ENCODE peak calls at places on chromosomes 16 and 17, in nine cellular contexts. One of them, this sample, is unnamed.

GRCh38 chr17:72539981-72540897 is 419.4 kb downstream of the SOX9 start:
- DNase-seq in fibroblast of pulmonary artery: peak
- DNase-seq in ELR: peak
- DNase-seq in EL: peak
- DNase-seq in activated CD4-positive, alpha-beta T cell treated with anti-CD3 and anti-CD28 coated beads, Interleukin-2, amount 50 U/mL, for 1 hour: peak
- DNase-seq in naive B cell: peak
- DNase-seq in T47D: peak
- DNase-seq in SW480: peak
- DNase-seq in activated naive CD4-positive, alpha-beta T cell treated with Interleukin-2 at 50 U/mL for 16 hours: peak
- DNase-seq in this sample: peak

GRCh38 chr17:32487460-32488176 is 825 bp downstream of the CDK5R1 start:
- DNase-seq in fibroblast of pulmonary artery: no peak
- DNase-seq in ELR: peak
- DNase-seq in EL: peak
- DNase-seq in activated CD4-positive, alpha-beta T cell treated with anti-CD3 and anti-CD28 coated beads, Interleukin-2, amount 50 U/mL, for 1 hour: peak
- DNase-seq in naive B cell: no peak
- DNase-seq in T47D: peak
- DNase-seq in SW480: peak
- DNase-seq in activated naive CD4-positive, alpha-beta T cell treated with Interleukin-2 at 50 U/mL for 16 hours: peak
- DNase-seq in this sample: no peak

GRCh38 chr17:82332669-82333278 is 792 bp downstream of the SECTM1 start:
- DNase-seq in fibroblast of pulmonary artery: peak
- DNase-seq in ELR: peak
- DNase-seq in EL: peak
- DNase-seq in activated CD4-positive, alpha-beta T cell treated with anti-CD3 and anti-CD28 coated beads, Interleukin-2, amount 50 U/mL, for 1 hour: no peak
- DNase-seq in naive B cell: peak
- DNase-seq in T47D: peak
- DNase-seq in SW480: peak
- DNase-seq in activated naive CD4-positive, alpha-beta T cell treated with Interleukin-2 at 50 U/mL for 16 hours: peak
- DNase-seq in this sample: no peak

GRCh38 chr17:82333279-82334171 is at the start of gene SECTM1:
- DNase-seq in fibroblast of pulmonary artery: peak
- DNase-seq in ELR: peak
- DNase-seq in EL: peak
- DNase-seq in activated CD4-positive, alpha-beta T cell treated with anti-CD3 and anti-CD28 coated beads, Interleukin-2, amount 50 U/mL, for 1 hour: no peak
- DNase-seq in naive B cell: no peak
- DNase-seq in T47D: peak
- DNase-seq in SW480: no peak
- DNase-seq in activated naive CD4-positive, alpha-beta T cell treated with Interleukin-2 at 50 U/mL for 16 hours: peak
- DNase-seq in this sample: no peak

GRCh38 chr16:67029249-67030096 is 524 bp downstream of the CBFB start:
- DNase-seq in fibroblast of pulmonary artery: peak
- DNase-seq in ELR: peak
- DNase-seq in EL: peak
- DNase-seq in activated CD4-positive, alpha-beta T cell treated with anti-CD3 and anti-CD28 coated beads, Interleukin-2, amount 50 U/mL, for 1 hour: peak
- DNase-seq in naive B cell: peak
- DNase-seq in T47D: peak
- DNase-seq in SW480: peak
- DNase-seq in activated naive CD4-positive, alpha-beta T cell treated with Interleukin-2 at 50 U/mL for 16 hours: peak
- DNase-seq in this sample: peak

GRCh38 chr16:66977341-66978113 is 10.9 kb upstream of the CES4A start:
- DNase-seq in fibroblast of pulmonary artery: peak
- DNase-seq in ELR: peak
- DNase-seq in EL: peak
- DNase-seq in activated CD4-positive, alpha-beta T cell treated with anti-CD3 and anti-CD28 coated beads, Interleukin-2, amount 50 U/mL, for 1 hour: peak
- DNase-seq in naive B cell: peak
- DNase-seq in T47D: peak
- DNase-seq in SW480: peak
- DNase-seq in activated naive CD4-positive, alpha-beta T cell treated with Interleukin-2 at 50 U/mL for 16 hours: peak
- DNase-seq in this sample: peak

GRCh38 chr17:50272246-50272645 is 2.0 kb upstream of the TMEM92 start:
- DNase-seq in fibroblast of pulmonary artery: no peak
- DNase-seq in ELR: no peak
- DNase-seq in EL: no peak
- DNase-seq in activated CD4-positive, alpha-beta T cell treated with anti-CD3 and anti-CD28 coated beads, Interleukin-2, amount 50 U/mL, for 1 hour: no peak
- DNase-seq in naive B cell: no peak
- DNase-seq in T47D: no peak
- DNase-seq in SW480: no peak
- DNase-seq in activated naive CD4-positive, alpha-beta T cell treated with Interleukin-2 at 50 U/mL for 16 hours: peak
- DNase-seq in this sample: no peak

GRCh38 chr16:47136101-47136820 is 7.5 kb downstream of the NETO2 start:
- DNase-seq in fibroblast of pulmonary artery: peak
- DNase-seq in ELR: peak
- DNase-seq in EL: peak
- DNase-seq in activated CD4-positive, alpha-beta T cell treated with anti-CD3 and anti-CD28 coated beads, Interleukin-2, amount 50 U/mL, for 1 hour: no peak
- DNase-seq in naive B cell: no peak
- DNase-seq in T47D: no peak
- DNase-seq in SW480: peak
- DNase-seq in activated naive CD4-positive, alpha-beta T cell treated with Interleukin-2 at 50 U/mL for 16 hours: peak
- DNase-seq in this sample: no peak

GRCh38 chr17:82373731-82374625 is 2.4 kb downstream of the UTS2R start:
- DNase-seq in fibroblast of pulmonary artery: no peak
- DNase-seq in ELR: no peak
- DNase-seq in EL: no peak
- DNase-seq in activated CD4-positive, alpha-beta T cell treated with anti-CD3 and anti-CD28 coated beads, Interleukin-2, amount 50 U/mL, for 1 hour: no peak
- DNase-seq in naive B cell: no peak
- DNase-seq in T47D: no peak
- DNase-seq in SW480: no peak
- DNase-seq in activated naive CD4-positive, alpha-beta T cell treated with Interleukin-2 at 50 U/mL for 16 hours: no peak
- DNase-seq in this sample: no peak

GRCh38 chr17:69588739-69589334 is 174.3 kb downstream of the MAP2K6 start:
- DNase-seq in fibroblast of pulmonary artery: no peak
- DNase-seq in ELR: no peak
- DNase-seq in EL: no peak
- DNase-seq in activated CD4-positive, alpha-beta T cell treated with anti-CD3 and anti-CD28 coated beads, Interleukin-2, amount 50 U/mL, for 1 hour: no peak
- DNase-seq in naive B cell: no peak
- DNase-seq in T47D: no peak
- DNase-seq in SW480: no peak
- DNase-seq in activated naive CD4-positive, alpha-beta T cell treated with Interleukin-2 at 50 U/mL for 16 hours: no peak
- DNase-seq in this sample: no peak

GRCh38 chr17:46782250-46782953 is 36.1 kb downstream of the WNT3 start:
- DNase-seq in fibroblast of pulmonary artery: peak
- DNase-seq in ELR: peak
- DNase-seq in EL: peak
- DNase-seq in activated CD4-positive, alpha-beta T cell treated with anti-CD3 and anti-CD28 coated beads, Interleukin-2, amount 50 U/mL, for 1 hour: no peak
- DNase-seq in naive B cell: peak
- DNase-seq in T47D: peak
- DNase-seq in SW480: peak
- DNase-seq in activated naive CD4-positive, alpha-beta T cell treated with Interleukin-2 at 50 U/mL for 16 hours: no peak
- DNase-seq in this sample: no peak

GRCh38 chr17:62178579-62178978 is 113.5 kb upstream of the MED13 start:
- DNase-seq in fibroblast of pulmonary artery: peak
- DNase-seq in ELR: peak
- DNase-seq in EL: peak
- DNase-seq in activated CD4-positive, alpha-beta T cell treated with anti-CD3 and anti-CD28 coated beads, Interleukin-2, amount 50 U/mL, for 1 hour: no peak
- DNase-seq in naive B cell: no peak
- DNase-seq in T47D: no peak
- DNase-seq in SW480: peak
- DNase-seq in activated naive CD4-positive, alpha-beta T cell treated with Interleukin-2 at 50 U/mL for 16 hours: no peak
- DNase-seq in this sample: no peak

GRCh38 chr17:34607917-34608316 is 28.5 kb downstream of the TMEM132E start:
- DNase-seq in fibroblast of pulmonary artery: no peak
- DNase-seq in ELR: no peak
- DNase-seq in EL: no peak
- DNase-seq in activated CD4-positive, alpha-beta T cell treated with anti-CD3 and anti-CD28 coated beads, Interleukin-2, amount 50 U/mL, for 1 hour: no peak
- DNase-seq in naive B cell: no peak
- DNase-seq in T47D: no peak
- DNase-seq in SW480: no peak
- DNase-seq in activated naive CD4-positive, alpha-beta T cell treated with Interleukin-2 at 50 U/mL for 16 hours: no peak
- DNase-seq in this sample: no peak

GRCh38 chr16:55508941-55509920 is at the start of gene LPCAT2:
- DNase-seq in fibroblast of pulmonary artery: peak
- DNase-seq in ELR: peak
- DNase-seq in EL: peak
- DNase-seq in activated CD4-positive, alpha-beta T cell treated with anti-CD3 and anti-CD28 coated beads, Interleukin-2, amount 50 U/mL, for 1 hour: no peak
- DNase-seq in naive B cell: peak
- DNase-seq in T47D: peak
- DNase-seq in SW480: peak
- DNase-seq in activated naive CD4-positive, alpha-beta T cell treated with Interleukin-2 at 50 U/mL for 16 hours: peak
- DNase-seq in this sample: no peak

GRCh38 chr17:81726004-81726403 is 13.9 kb downstream of the SLC25A10 start:
- DNase-seq in fibroblast of pulmonary artery: no peak
- DNase-seq in ELR: no peak
- DNase-seq in EL: no peak
- DNase-seq in activated CD4-positive, alpha-beta T cell treated with anti-CD3 and anti-CD28 coated beads, Interleukin-2, amount 50 U/mL, for 1 hour: no peak
- DNase-seq in naive B cell: no peak
- DNase-seq in T47D: no peak
- DNase-seq in SW480: no peak
- DNase-seq in activated naive CD4-positive, alpha-beta T cell treated with Interleukin-2 at 50 U/mL for 16 hours: no peak
- DNase-seq in this sample: no peak

GRCh38 chr17:2706911-2707510 is 4.6 kb downstream of the CLUH start:
- DNase-seq in fibroblast of pulmonary artery: no peak
- DNase-seq in ELR: no peak
- DNase-seq in EL: no peak
- DNase-seq in activated CD4-positive, alpha-beta T cell treated with anti-CD3 and anti-CD28 coated beads, Interleukin-2, amount 50 U/mL, for 1 hour: no peak
- DNase-seq in naive B cell: no peak
- DNase-seq in T47D: no peak
- DNase-seq in SW480: no peak
- DNase-seq in activated naive CD4-positive, alpha-beta T cell treated with Interleukin-2 at 50 U/mL for 16 hours: no peak
- DNase-seq in this sample: no peak

GRCh38 chr16:52581530-52581929 is 34.6 kb upstream of the TOX3 start:
- DNase-seq in fibroblast of pulmonary artery: no peak
- DNase-seq in ELR: peak
- DNase-seq in EL: no peak
- DNase-seq in activated CD4-positive, alpha-beta T cell treated with anti-CD3 and anti-CD28 coated beads, Interleukin-2, amount 50 U/mL, for 1 hour: no peak
- DNase-seq in naive B cell: no peak
- DNase-seq in T47D: no peak
- DNase-seq in SW480: peak
- DNase-seq in activated naive CD4-positive, alpha-beta T cell treated with Interleukin-2 at 50 U/mL for 16 hours: no peak
- DNase-seq in this sample: no peak

GRCh38 chr17:66466933-66467367 is 164.5 kb downstream of the PRKCA start:
- DNase-seq in fibroblast of pulmonary artery: peak
- DNase-seq in ELR: peak
- DNase-seq in EL: peak
- DNase-seq in activated CD4-positive, alpha-beta T cell treated with anti-CD3 and anti-CD28 coated beads, Interleukin-2, amount 50 U/mL, for 1 hour: no peak
- DNase-seq in naive B cell: no peak
- DNase-seq in T47D: peak
- DNase-seq in SW480: peak
- DNase-seq in activated naive CD4-positive, alpha-beta T cell treated with Interleukin-2 at 50 U/mL for 16 hours: peak
- DNase-seq in this sample: no peak

GRCh38 chr17:17860761-17861107 is 23.9 kb upstream of the SREBF1 start:
- DNase-seq in fibroblast of pulmonary artery: no peak
- DNase-seq in ELR: no peak
- DNase-seq in EL: no peak
- DNase-seq in activated CD4-positive, alpha-beta T cell treated with anti-CD3 and anti-CD28 coated beads, Interleukin-2, amount 50 U/mL, for 1 hour: no peak
- DNase-seq in naive B cell: no peak
- DNase-seq in T47D: no peak
- DNase-seq in SW480: no peak
- DNase-seq in activated naive CD4-positive, alpha-beta T cell treated with Interleukin-2 at 50 U/mL for 16 hours: no peak
- DNase-seq in this sample: no peak

GRCh38 chr17:45380046-45380765 is 52.5 kb downstream of the ARHGAP27 start:
- DNase-seq in fibroblast of pulmonary artery: no peak
- DNase-seq in ELR: no peak
- DNase-seq in EL: no peak
- DNase-seq in activated CD4-positive, alpha-beta T cell treated with anti-CD3 and anti-CD28 coated beads, Interleukin-2, amount 50 U/mL, for 1 hour: no peak
- DNase-seq in naive B cell: no peak
- DNase-seq in T47D: no peak
- DNase-seq in SW480: no peak
- DNase-seq in activated naive CD4-positive, alpha-beta T cell treated with Interleukin-2 at 50 U/mL for 16 hours: no peak
- DNase-seq in this sample: no peak

GRCh38 chr16:50546125-50546524 is 2.1 kb upstream of the NKD1 start:
- DNase-seq in fibroblast of pulmonary artery: no peak
- DNase-seq in ELR: no peak
- DNase-seq in EL: no peak
- DNase-seq in activated CD4-positive, alpha-beta T cell treated with anti-CD3 and anti-CD28 coated beads, Interleukin-2, amount 50 U/mL, for 1 hour: no peak
- DNase-seq in naive B cell: no peak
- DNase-seq in T47D: no peak
- DNase-seq in SW480: no peak
- DNase-seq in activated naive CD4-positive, alpha-beta T cell treated with Interleukin-2 at 50 U/mL for 16 hours: no peak
- DNase-seq in this sample: no peak

GRCh38 chr17:34305061-34305460 is 14.2 kb upstream of the CCL8 start:
- DNase-seq in fibroblast of pulmonary artery: no peak
- DNase-seq in ELR: no peak
- DNase-seq in EL: no peak
- DNase-seq in activated CD4-positive, alpha-beta T cell treated with anti-CD3 and anti-CD28 coated beads, Interleukin-2, amount 50 U/mL, for 1 hour: no peak
- DNase-seq in naive B cell: no peak
- DNase-seq in T47D: no peak
- DNase-seq in SW480: no peak
- DNase-seq in activated naive CD4-positive, alpha-beta T cell treated with Interleukin-2 at 50 U/mL for 16 hours: no peak
- DNase-seq in this sample: no peak

GRCh38 chr16:22184615-22184968 is 21.5 kb upstream of the EEF2K start:
- DNase-seq in fibroblast of pulmonary artery: no peak
- DNase-seq in ELR: no peak
- DNase-seq in EL: no peak
- DNase-seq in activated CD4-positive, alpha-beta T cell treated with anti-CD3 and anti-CD28 coated beads, Interleukin-2, amount 50 U/mL, for 1 hour: no peak
- DNase-seq in naive B cell: no peak
- DNase-seq in T47D: no peak
- DNase-seq in SW480: no peak
- DNase-seq in activated naive CD4-positive, alpha-beta T cell treated with Interleukin-2 at 50 U/mL for 16 hours: no peak
- DNase-seq in this sample: no peak

GRCh38 chr17:78665952-78666920 is 89.0 kb upstream of the DNAH17 start:
- DNase-seq in fibroblast of pulmonary artery: no peak
- DNase-seq in ELR: peak
- DNase-seq in EL: peak
- DNase-seq in activated CD4-positive, alpha-beta T cell treated with anti-CD3 and anti-CD28 coated beads, Interleukin-2, amount 50 U/mL, for 1 hour: peak
- DNase-seq in naive B cell: peak
- DNase-seq in T47D: no peak
- DNase-seq in SW480: peak
- DNase-seq in activated naive CD4-positive, alpha-beta T cell treated with Interleukin-2 at 50 U/mL for 16 hours: peak
- DNase-seq in this sample: no peak

GRCh38 chr16:79598341-79599181 is 2.0 kb downstream of the MAF start:
- DNase-seq in fibroblast of pulmonary artery: peak
- DNase-seq in ELR: no peak
- DNase-seq in EL: peak
- DNase-seq in activated CD4-positive, alpha-beta T cell treated with anti-CD3 and anti-CD28 coated beads, Interleukin-2, amount 50 U/mL, for 1 hour: peak
- DNase-seq in naive B cell: peak
- DNase-seq in T47D: no peak
- DNase-seq in SW480: peak
- DNase-seq in activated naive CD4-positive, alpha-beta T cell treated with Interleukin-2 at 50 U/mL for 16 hours: peak
- DNase-seq in this sample: peak

GRCh38 chr17:70987867-70988340 is 818.6 kb downstream of the KCNJ2 start:
- DNase-seq in fibroblast of pulmonary artery: no peak
- DNase-seq in ELR: no peak
- DNase-seq in EL: no peak
- DNase-seq in activated CD4-positive, alpha-beta T cell treated with anti-CD3 and anti-CD28 coated beads, Interleukin-2, amount 50 U/mL, for 1 hour: no peak
- DNase-seq in naive B cell: no peak
- DNase-seq in T47D: no peak
- DNase-seq in SW480: no peak
- DNase-seq in activated naive CD4-positive, alpha-beta T cell treated with Interleukin-2 at 50 U/mL for 16 hours: no peak
- DNase-seq in this sample: no peak

GRCh38 chr17:35257080-35257701 is 14.3 kb downstream of the SLFN5 start:
- DNase-seq in fibroblast of pulmonary artery: peak
- DNase-seq in ELR: peak
- DNase-seq in EL: peak
- DNase-seq in activated CD4-positive, alpha-beta T cell treated with anti-CD3 and anti-CD28 coated beads, Interleukin-2, amount 50 U/mL, for 1 hour: no peak
- DNase-seq in naive B cell: no peak
- DNase-seq in T47D: no peak
- DNase-seq in SW480: peak
- DNase-seq in activated naive CD4-positive, alpha-beta T cell treated with Interleukin-2 at 50 U/mL for 16 hours: no peak
- DNase-seq in this sample: no peak

GRCh38 chr16:66581246-66581952 is 2.1 kb downstream of the CMTM2 start:
- DNase-seq in fibroblast of pulmonary artery: no peak
- DNase-seq in ELR: no peak
- DNase-seq in EL: no peak
- DNase-seq in activated CD4-positive, alpha-beta T cell treated with anti-CD3 and anti-CD28 coated beads, Interleukin-2, amount 50 U/mL, for 1 hour: no peak
- DNase-seq in naive B cell: no peak
- DNase-seq in T47D: no peak
- DNase-seq in SW480: no peak
- DNase-seq in activated naive CD4-positive, alpha-beta T cell treated with Interleukin-2 at 50 U/mL for 16 hours: no peak
- DNase-seq in this sample: no peak

GRCh38 chr17:76946111-76946771 is 78.0 kb downstream of the MGAT5B start:
- DNase-seq in fibroblast of pulmonary artery: no peak
- DNase-seq in ELR: no peak
- DNase-seq in EL: no peak
- DNase-seq in activated CD4-positive, alpha-beta T cell treated with anti-CD3 and anti-CD28 coated beads, Interleukin-2, amount 50 U/mL, for 1 hour: no peak
- DNase-seq in naive B cell: no peak
- DNase-seq in T47D: no peak
- DNase-seq in SW480: no peak
- DNase-seq in activated naive CD4-positive, alpha-beta T cell treated with Interleukin-2 at 50 U/mL for 16 hours: no peak
- DNase-seq in this sample: no peak

GRCh38 chr16:49441366-49441780 is 67.8 kb downstream of the C16orf78 start:
- DNase-seq in fibroblast of pulmonary artery: peak
- DNase-seq in ELR: no peak
- DNase-seq in EL: no peak
- DNase-seq in activated CD4-positive, alpha-beta T cell treated with anti-CD3 and anti-CD28 coated beads, Interleukin-2, amount 50 U/mL, for 1 hour: peak
- DNase-seq in naive B cell: peak
- DNase-seq in T47D: no peak
- DNase-seq in SW480: no peak
- DNase-seq in activated naive CD4-positive, alpha-beta T cell treated with Interleukin-2 at 50 U/mL for 16 hours: peak
- DNase-seq in this sample: peak

This sample was measured in stimulated activated CD8-positive, alpha-beta memory T cell treated with anti-CD3 and anti-CD28 coated beads, Interleukin-7, amount 100 ng/mL, for 1 hour.